ENCODE peak calls at places on chromosomes 4 and X, in nine cellular contexts. H, D, A, Y, G, Z, B, X and V are unnamed samples.

GRCh38 chr4:32025840-32026459 is 1305.8 kb downstream of the PCDH7 start:
- DNase-seq in H (no peak), D (no peak), A (peak; percentile 20), Y (no peak), G (no peak), Z (no peak), B (peak; percentile 75), X (no peak), V (peak; percentile 32)

GRCh38 chr4:184282251-184282713 is 64.6 kb upstream of the ENPP6 start:
- DNase-seq in H (peak; percentile 42), D (no peak), A (peak; percentile 54), Y (peak; percentile 82), G (no peak), Z (no peak), B (peak; percentile 20), X (peak; percentile 74), V (peak; percentile 71)

GRCh38 chr4:53508446-53508845 is 82.8 kb downstream of the LNX1 start:
- DNase-seq in H (no peak), D (no peak), A (no peak), Y (no peak), G (no peak), Z (no peak), B (no peak), X (no peak), V (no peak)

GRCh38 chr4:144591401-144591800 is 54.6 kb upstream of the HHIP start:
- DNase-seq in H (no peak), D (peak; percentile 48), A (no peak), Y (no peak), G (no peak), Z (peak; percentile 53), B (no peak), X (no peak), V (no peak)

GRCh38 chrX:2546496-2546895 is 45.7 kb upstream of the DHRSX start:
- DNase-seq in H (no peak), D (no peak), A (no peak), Y (no peak), G (no peak), Z (no peak), B (no peak), X (no peak), V (no peak)

GRCh38 chr4:41644288-41644914 is 104.1 kb downstream of the PHOX2B start:
- DNase-seq in H (no peak), D (no peak), A (peak; percentile 90), Y (no peak), G (peak; percentile 70), Z (no peak), B (peak; percentile 95), X (peak; percentile 87), V (peak; percentile 7)

GRCh38 chrX:23333842-23334535 is 660 bp upstream of the PTCHD1 start:
- DNase-seq in H (no peak), D (no peak), A (peak; percentile 63), Y (no peak), G (no peak), Z (no peak), B (peak; percentile 76), X (peak; percentile 58), V (peak; percentile 0)

GRCh38 chr4:110597582-110597981 is 25.3 kb downstream of the PITX2 start:
- DNase-seq in H (no peak), D (no peak), A (no peak), Y (no peak), G (no peak), Z (no peak), B (no peak), X (no peak), V (no peak)

GRCh38 chr4:77360451-77360850 is 203.4 kb downstream of the CCNG2 start:
- DNase-seq in H (no peak), D (no peak), A (no peak), Y (no peak), G (no peak), Z (no peak), B (no peak), X (no peak), V (no peak)

GRCh38 chrX:124842205-124842604 is 477.5 kb upstream of the TEX13C start:
- DNase-seq in H (no peak), D (no peak), A (peak; percentile 54), Y (no peak), G (no peak), Z (no peak), B (no peak), X (no peak), V (no peak)

GRCh38 chr4:155539746-155540145 is 126.9 kb upstream of the GUCY1A1 start:
- DNase-seq in H (no peak), D (no peak), A (no peak), Y (no peak), G (no peak), Z (no peak), B (no peak), X (no peak), V (no peak)

GRCh38 chr4:153468587-153468986 is 2.4 kb downstream of the TMEM131L start:
- DNase-seq in H (no peak), D (no peak), A (no peak), Y (no peak), G (no peak), Z (peak; percentile 75), B (no peak), X (no peak), V (no peak)

GRCh38 chrX:153960077-153960476 is 11.5 kb downstream of the HCFC1 start:
- DNase-seq in H (no peak), D (no peak), A (no peak), Y (no peak), G (no peak), Z (no peak), B (no peak), X (no peak), V (no peak)

GRCh38 chrX:16589826-16590225 is 60.1 kb upstream of the S100G start:
- DNase-seq in H (no peak), D (no peak), A (no peak), Y (no peak), G (no peak), Z (no peak), B (no peak), X (no peak), V (no peak)

GRCh38 chr4:85964298-85964697 is 395.6 kb downstream of the MAPK10 start:
- DNase-seq in H (no peak), D (no peak), A (peak; percentile 29), Y (no peak), G (no peak), Z (no peak), B (no peak), X (no peak), V (peak; percentile 35)

GRCh38 chrX:136204571-136204970 is 46.6 kb downstream of the MAP7D3 start:
- DNase-seq in H (no peak), D (peak; percentile 45), A (peak; percentile 37), Y (peak; percentile 46), G (no peak), Z (no peak), B (peak; percentile 64), X (no peak), V (peak; percentile 73)
- H3K4me1 ChIP-seq in H (peaks cover 11% of the 10 kb centered on the region), D (peaks cover 37% of the 10 kb centered on the region), A (peaks cover 3% of the 10 kb centered on the region), Y (no peaks in the 10 kb centered on the region), G (no peaks in the 10 kb centered on the region), Z (no peaks in the 10 kb centered on the region), B (no peaks in the 10 kb centered on the region), X (peaks cover 27% of the 10 kb centered on the region), V (no peaks in the 10 kb centered on the region)

GRCh38 chr4:6886886-6887285 is 22.7 kb upstream of the TBC1D14 start:
- DNase-seq in H (no peak), D (no peak), A (no peak), Y (no peak), G (no peak), Z (no peak), B (no peak), X (no peak), V (no peak)
- H3K4me1 ChIP-seq in H (peaks cover 6% of the 10 kb centered on the region), D (no peaks in the 10 kb centered on the region), A (peaks cover 6% of the 10 kb centered on the region), Y (peaks cover 13% of the 10 kb centered on the region), G (peaks cover 17% of the 10 kb centered on the region), Z (no peaks in the 10 kb centered on the region), B (peaks cover 1% of the 10 kb centered on the region), X (peaks cover 16% of the 10 kb centered on the region), V (peaks cover 2% of the 10 kb centered on the region)

GRCh38 chr4:118753685-118754084 is 68.5 kb downstream of the METTL14 start:
- DNase-seq in H (no peak), D (no peak), A (no peak), Y (no peak), G (no peak), Z (no peak), B (no peak), X (no peak), V (no peak)

GRCh38 chr4:118755438-118756226 is 70.4 kb downstream of the METTL14 start:
- DNase-seq in H (no peak), D (no peak), A (no peak), Y (no peak), G (no peak), Z (no peak), B (no peak), X (no peak), V (peak; percentile 29)

GRCh38 chr4:118756429-118756828 is 71.2 kb downstream of the METTL14 start:
- DNase-seq in H (no peak), D (no peak), A (no peak), Y (no peak), G (no peak), Z (no peak), B (no peak), X (no peak), V (no peak)

GRCh38 chr4:118753096-118753495 is 67.9 kb downstream of the METTL14 start:
- DNase-seq in H (no peak), D (no peak), A (no peak), Y (no peak), G (no peak), Z (no peak), B (no peak), X (no peak), V (no peak)

DNA sequence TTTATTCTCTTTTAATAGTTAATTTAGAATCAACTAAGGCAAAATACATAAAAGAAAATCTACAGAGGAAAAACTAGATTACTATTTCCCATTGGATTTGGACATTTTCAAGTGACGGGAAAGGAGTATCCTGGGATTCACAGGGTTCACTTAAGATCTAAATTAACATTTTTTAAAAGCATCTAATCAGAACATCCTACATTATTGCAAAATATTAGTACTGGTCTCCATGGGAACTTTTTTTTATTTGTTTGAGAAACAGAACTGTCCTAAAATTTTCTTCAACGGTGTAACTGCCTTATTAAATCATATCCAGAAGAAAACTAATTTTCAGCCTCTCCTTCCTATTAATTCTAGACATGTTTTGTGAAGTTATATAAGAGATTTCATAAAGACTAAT is 69.7 kb downstream of the METTL14 start:
- DNase-seq in H (no peak), D (no peak), A (no peak), Y (no peak), G (no peak), Z (no peak), B (no peak), X (no peak), V (no peak)
- H3K4me1 ChIP-seq in H (no peaks in the 10 kb centered on the region), D (no peaks in the 10 kb centered on the region), A (peaks cover 10% of the 10 kb centered on the region), Y (no peaks in the 10 kb centered on the region), G (peaks cover 40% of the 10 kb centered on the region), Z (no peaks in the 10 kb centered on the region), B (no peaks in the 10 kb centered on the region), X (peaks cover 6% of the 10 kb centered on the region), V (peaks cover 2% of the 10 kb centered on the region)

DNA sequence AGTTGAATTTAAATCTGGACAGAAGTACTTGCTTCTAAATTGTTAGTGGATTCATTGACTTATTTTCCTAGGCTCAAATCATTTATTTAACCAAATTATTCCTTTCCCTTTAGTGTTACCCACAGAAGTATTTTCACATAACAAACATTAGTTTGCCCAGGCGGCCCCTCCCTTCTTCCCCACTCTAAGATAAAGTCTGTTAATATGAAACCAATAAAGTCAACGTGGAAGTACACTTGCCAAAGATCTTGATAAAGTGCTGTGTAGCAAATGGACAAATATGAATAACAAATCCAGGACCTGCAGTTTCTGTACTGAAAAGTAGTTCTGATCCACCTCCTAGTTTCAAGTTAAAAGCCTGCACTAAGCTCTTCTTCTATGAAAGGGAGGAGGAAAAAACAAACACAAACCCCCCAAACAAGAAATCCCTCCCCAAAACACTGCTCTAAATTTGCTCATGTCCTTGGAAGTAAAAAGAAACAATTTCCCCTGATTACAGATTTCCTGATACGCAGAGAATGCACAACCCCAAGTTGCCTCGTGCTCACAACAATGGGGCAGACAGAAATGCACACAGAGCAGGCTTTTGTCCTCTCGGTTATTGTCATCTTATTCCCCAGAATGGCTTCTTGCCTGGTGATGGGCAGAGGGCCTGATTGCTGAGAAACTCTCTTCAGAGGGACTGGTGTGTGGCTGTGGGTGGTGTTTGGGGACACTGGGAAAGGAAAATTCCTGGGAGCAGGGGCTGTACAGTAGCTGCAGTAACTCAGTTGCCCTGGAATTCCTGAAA is 23.2 kb downstream of the TMSB4X start:
- DNase-seq in H (no peak), D (no peak), A (no peak), Y (peak; percentile 26), G (peak; percentile 59), Z (no peak), B (no peak), X (no peak), V (peak; percentile 53)
- H3K4me1 ChIP-seq in H (peaks cover 65% of the 10 kb centered on the region), D (peaks cover 39% of the 10 kb centered on the region), A (peaks cover 14% of the 10 kb centered on the region), Y (peaks cover 57% of the 10 kb centered on the region), G (peaks cover 36% of the 10 kb centered on the region), Z (peaks cover 65% of the 10 kb centered on the region), B (no peaks in the 10 kb centered on the region), X (peaks cover 22% of the 10 kb centered on the region), V (no peaks in the 10 kb centered on the region)